ENCODE peak calls at places on chromosomes 7 and 10, in seven cellular contexts. One of them, this sample, is unnamed.

GRCh38 chr7:40346554-40346953 is 211.7 kb downstream of the SUGCT start:
- DNase-seq in esophagus squamous epithelium: no peak
- DNase-seq in H9: no peak
- DNase-seq in caudate nucleus: no peak
- DNase-seq in CD8-positive, alpha-beta memory T cell: no peak
- DNase-seq in Panc1: no peak
- DNase-seq in prostate gland: no peak
- DNase-seq in this sample: no peak

GRCh38 chr7:81721428-81721827 is 48.4 kb downstream of the HGF start:
- DNase-seq in esophagus squamous epithelium: no peak
- DNase-seq in H9: no peak
- DNase-seq in caudate nucleus: no peak
- DNase-seq in CD8-positive, alpha-beta memory T cell: no peak
- DNase-seq in Panc1: no peak
- DNase-seq in prostate gland: no peak
- DNase-seq in this sample: no peak

GRCh38 chr7:46215987-46216567 is 295.0 kb upstream of the IGFBP3 start:
- DNase-seq in esophagus squamous epithelium: no peak
- DNase-seq in H9: peak
- DNase-seq in caudate nucleus: no peak
- DNase-seq in CD8-positive, alpha-beta memory T cell: no peak
- DNase-seq in Panc1: no peak
- DNase-seq in prostate gland: peak
- DNase-seq in this sample: peak

GRCh38 chr10:50614444-50615137 is 9.2 kb downstream of the SGMS1 start:
- DNase-seq in esophagus squamous epithelium: no peak
- DNase-seq in H9: peak
- DNase-seq in caudate nucleus: no peak
- DNase-seq in CD8-positive, alpha-beta memory T cell: no peak
- DNase-seq in Panc1: no peak
- DNase-seq in prostate gland: no peak
- DNase-seq in this sample: no peak

GRCh38 chr7:75866129-75866496 is 12.7 kb upstream of the RHBDD2 start:
- DNase-seq in esophagus squamous epithelium: no peak
- DNase-seq in H9: no peak
- DNase-seq in caudate nucleus: no peak
- DNase-seq in CD8-positive, alpha-beta memory T cell: no peak
- DNase-seq in Panc1: no peak
- DNase-seq in prostate gland: no peak
- DNase-seq in this sample: no peak

GRCh38 chr7:7077945-7078344 is 104.4 kb upstream of the C1GALT1 start:
- DNase-seq in esophagus squamous epithelium: no peak
- DNase-seq in H9: no peak
- DNase-seq in caudate nucleus: no peak
- DNase-seq in CD8-positive, alpha-beta memory T cell: no peak
- DNase-seq in Panc1: no peak
- DNase-seq in prostate gland: no peak
- DNase-seq in this sample: no peak

GRCh38 chr10:29646238-29646902 is 11.6 kb upstream of the SVIL start:
- DNase-seq in esophagus squamous epithelium: no peak
- DNase-seq in H9: no peak
- DNase-seq in caudate nucleus: no peak
- DNase-seq in CD8-positive, alpha-beta memory T cell: no peak
- DNase-seq in Panc1: no peak
- DNase-seq in prostate gland: peak
- DNase-seq in this sample: no peak

GRCh38 chr7:106770191-106770590 is 94.9 kb upstream of the PIK3CG start:
- DNase-seq in esophagus squamous epithelium: no peak
- DNase-seq in H9: no peak
- DNase-seq in caudate nucleus: no peak
- DNase-seq in CD8-positive, alpha-beta memory T cell: no peak
- DNase-seq in Panc1: no peak
- DNase-seq in prostate gland: no peak
- DNase-seq in this sample: no peak

GRCh38 chr10:114412907-114413386 is 8.6 kb upstream of the AFAP1L2 start:
- DNase-seq in esophagus squamous epithelium: no peak
- DNase-seq in H9: no peak
- DNase-seq in caudate nucleus: no peak
- DNase-seq in CD8-positive, alpha-beta memory T cell: no peak
- DNase-seq in Panc1: no peak
- DNase-seq in prostate gland: no peak
- DNase-seq in this sample: no peak

GRCh38 chr10:84499846-84500245 is 171.5 kb downstream of the CCSER2 start:
- DNase-seq in esophagus squamous epithelium: no peak
- DNase-seq in H9: peak
- DNase-seq in caudate nucleus: no peak
- DNase-seq in CD8-positive, alpha-beta memory T cell: no peak
- DNase-seq in Panc1: no peak
- DNase-seq in prostate gland: no peak
- DNase-seq in this sample: peak

GRCh38 chr10:33889371-33889770 is 554.9 kb upstream of the NRP1 start:
- DNase-seq in esophagus squamous epithelium: no peak
- DNase-seq in H9: no peak
- DNase-seq in caudate nucleus: no peak
- DNase-seq in CD8-positive, alpha-beta memory T cell: no peak
- DNase-seq in Panc1: no peak
- DNase-seq in prostate gland: no peak
- DNase-seq in this sample: no peak

GRCh38 chr10:89600041-89600440 is 45.0 kb downstream of the PANK1 start:
- DNase-seq in esophagus squamous epithelium: no peak
- DNase-seq in H9: no peak
- DNase-seq in caudate nucleus: no peak
- DNase-seq in CD8-positive, alpha-beta memory T cell: no peak
- DNase-seq in Panc1: no peak
- DNase-seq in prostate gland: no peak
- DNase-seq in this sample: no peak

GRCh38 chr10:44981172-44982113 is 2.8 kb upstream of the DEPP1 start:
- DNase-seq in esophagus squamous epithelium: no peak
- DNase-seq in H9: no peak
- DNase-seq in caudate nucleus: no peak
- DNase-seq in CD8-positive, alpha-beta memory T cell: no peak
- DNase-seq in Panc1: peak
- DNase-seq in prostate gland: no peak
- DNase-seq in this sample: no peak

GRCh38 chr10:75430000-75430763 is 1.2 kb upstream of the LRMDA start:
- DNase-seq in esophagus squamous epithelium: no peak
- DNase-seq in H9: no peak
- DNase-seq in caudate nucleus: no peak
- DNase-seq in CD8-positive, alpha-beta memory T cell: no peak
- DNase-seq in Panc1: no peak
- DNase-seq in prostate gland: peak
- DNase-seq in this sample: peak

GRCh38 chr10:91201213-91201996 is 19.1 kb upstream of the PCGF5 start:
- DNase-seq in esophagus squamous epithelium: no peak
- DNase-seq in H9: no peak
- DNase-seq in caudate nucleus: no peak
- DNase-seq in CD8-positive, alpha-beta memory T cell: peak
- DNase-seq in Panc1: no peak
- DNase-seq in prostate gland: no peak
- DNase-seq in this sample: no peak

GRCh38 chr7:34672430-34672829 is 14.4 kb downstream of the NPSR1 start:
- DNase-seq in esophagus squamous epithelium: no peak
- DNase-seq in H9: no peak
- DNase-seq in caudate nucleus: no peak
- DNase-seq in CD8-positive, alpha-beta memory T cell: no peak
- DNase-seq in Panc1: peak
- DNase-seq in prostate gland: no peak
- DNase-seq in this sample: no peak

GRCh38 chr7:122082670-122083069 is 61.4 kb downstream of the AASS start:
- DNase-seq in esophagus squamous epithelium: no peak
- DNase-seq in H9: no peak
- DNase-seq in caudate nucleus: no peak
- DNase-seq in CD8-positive, alpha-beta memory T cell: no peak
- DNase-seq in Panc1: no peak
- DNase-seq in prostate gland: no peak
- DNase-seq in this sample: peak

GRCh38 chr10:93376372-93377296 is 105.5 kb downstream of the MYOF start:
- DNase-seq in esophagus squamous epithelium: no peak
- DNase-seq in H9: peak
- DNase-seq in caudate nucleus: peak
- DNase-seq in CD8-positive, alpha-beta memory T cell: peak
- DNase-seq in Panc1: peak
- DNase-seq in prostate gland: peak
- DNase-seq in this sample: peak

GRCh38 chr7:50166997-50167961 is 74.2 kb upstream of the ZPBP start:
- DNase-seq in esophagus squamous epithelium: no peak
- DNase-seq in H9: no peak
- DNase-seq in caudate nucleus: no peak
- DNase-seq in CD8-positive, alpha-beta memory T cell: peak
- DNase-seq in Panc1: no peak
- DNase-seq in prostate gland: no peak
- DNase-seq in this sample: no peak

DNA sequence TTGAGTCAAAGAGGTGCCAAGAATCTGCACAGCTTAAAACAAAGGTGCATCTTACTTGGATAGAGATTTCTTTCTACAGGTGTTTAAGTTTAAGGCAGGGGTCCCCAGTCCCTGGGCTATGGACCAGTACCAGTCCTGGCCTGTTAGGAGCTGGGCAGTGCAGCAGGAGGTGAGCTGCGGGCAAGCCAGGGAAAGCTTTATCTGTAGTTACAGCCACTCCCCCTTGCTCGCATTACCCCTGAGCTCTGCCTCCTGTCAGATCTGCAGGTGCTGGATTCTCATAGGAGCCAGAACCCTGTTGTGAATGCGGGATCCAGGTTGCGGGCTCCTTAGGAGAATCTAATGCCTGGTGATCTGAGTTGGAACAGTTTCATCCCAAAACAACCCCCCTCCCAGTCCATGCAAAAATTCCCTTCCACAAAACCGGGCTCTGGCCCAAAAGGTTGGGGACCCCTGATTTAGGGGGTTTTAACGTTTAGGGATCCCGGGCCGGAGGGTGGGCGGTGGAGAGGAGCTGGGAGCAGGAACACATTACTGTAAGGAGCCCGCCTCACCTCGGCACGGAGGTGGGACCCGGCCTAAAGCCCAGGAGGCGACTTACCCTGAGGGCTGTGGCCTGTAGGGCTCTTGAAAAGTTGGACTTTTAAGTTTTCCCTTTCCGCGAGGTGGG is 60.2 kb downstream of the ZNF467 start:
- DNase-seq in esophagus squamous epithelium: no peak
- DNase-seq in H9: peak
- DNase-seq in caudate nucleus: no peak
- DNase-seq in CD8-positive, alpha-beta memory T cell: no peak
- DNase-seq in Panc1: no peak
- DNase-seq in prostate gland: no peak
- DNase-seq in this sample: no peak
- H3K27ac ChIP-seq in esophagus squamous epithelium: no peak
- H3K27ac ChIP-seq in H9: no peak
- H3K27ac ChIP-seq in caudate nucleus: no peak
- H3K27ac ChIP-seq in CD8-positive, alpha-beta memory T cell: no peak
- H3K27ac ChIP-seq in Panc1: no peak
- H3K27ac ChIP-seq in prostate gland: no peak
- H3K27ac ChIP-seq in this sample: no peak

DNA sequence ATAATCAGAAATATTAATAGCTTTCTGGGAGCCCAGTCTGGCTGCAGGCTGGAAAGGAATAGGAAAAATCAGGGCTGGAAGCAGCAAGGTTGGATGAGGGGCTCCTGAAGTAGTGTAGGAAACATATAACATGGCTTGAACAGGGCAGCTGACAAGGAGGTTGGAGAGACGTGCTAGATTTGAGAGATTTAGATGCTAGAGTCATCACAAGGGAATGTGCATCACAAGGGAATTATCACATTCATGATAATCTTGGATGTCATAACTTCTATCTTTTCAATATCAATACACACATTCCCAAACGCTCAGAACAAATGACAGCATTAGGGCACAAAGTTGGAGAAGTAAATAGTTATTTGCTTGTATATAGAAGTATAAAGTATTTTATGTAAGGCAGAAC is 120.9 kb upstream of the EGFR start:
- DNase-seq in esophagus squamous epithelium: no peak
- DNase-seq in H9: no peak
- DNase-seq in caudate nucleus: no peak
- DNase-seq in CD8-positive, alpha-beta memory T cell: no peak
- DNase-seq in Panc1: no peak
- DNase-seq in prostate gland: no peak
- DNase-seq in this sample: no peak
- H3K27ac ChIP-seq in esophagus squamous epithelium: no peak
- H3K27ac ChIP-seq in H9: no peak
- H3K27ac ChIP-seq in caudate nucleus: no peak
- H3K27ac ChIP-seq in CD8-positive, alpha-beta memory T cell: no peak
- H3K27ac ChIP-seq in Panc1: no peak
- H3K27ac ChIP-seq in prostate gland: no peak
- H3K27ac ChIP-seq in this sample: no peak

GRCh38 chr10:104231784-104232612 is at the start of gene CFAP43:
- DNase-seq in esophagus squamous epithelium: peak
- DNase-seq in H9: peak
- DNase-seq in caudate nucleus: peak
- DNase-seq in CD8-positive, alpha-beta memory T cell: peak
- DNase-seq in Panc1: peak
- DNase-seq in prostate gland: peak
- DNase-seq in this sample: peak

GRCh38 chr10:104230490-104230889 is 1.7 kb downstream of the CFAP43 start:
- DNase-seq in esophagus squamous epithelium: no peak
- DNase-seq in H9: no peak
- DNase-seq in caudate nucleus: no peak
- DNase-seq in CD8-positive, alpha-beta memory T cell: no peak
- DNase-seq in Panc1: no peak
- DNase-seq in prostate gland: no peak
- DNase-seq in this sample: no peak

GRCh38 chr10:104233817-104234216 is 1.7 kb upstream of the CFAP43 start:
- DNase-seq in esophagus squamous epithelium: no peak
- DNase-seq in H9: no peak
- DNase-seq in caudate nucleus: no peak
- DNase-seq in CD8-positive, alpha-beta memory T cell: no peak
- DNase-seq in Panc1: no peak
- DNase-seq in prostate gland: no peak
- DNase-seq in this sample: no peak

GRCh38 chr10:104234934-104235333 is 2.8 kb upstream of the CFAP43 start:
- DNase-seq in esophagus squamous epithelium: no peak
- DNase-seq in H9: no peak
- DNase-seq in caudate nucleus: no peak
- DNase-seq in CD8-positive, alpha-beta memory T cell: no peak
- DNase-seq in Panc1: no peak
- DNase-seq in prostate gland: no peak
- DNase-seq in this sample: no peak

DNA sequence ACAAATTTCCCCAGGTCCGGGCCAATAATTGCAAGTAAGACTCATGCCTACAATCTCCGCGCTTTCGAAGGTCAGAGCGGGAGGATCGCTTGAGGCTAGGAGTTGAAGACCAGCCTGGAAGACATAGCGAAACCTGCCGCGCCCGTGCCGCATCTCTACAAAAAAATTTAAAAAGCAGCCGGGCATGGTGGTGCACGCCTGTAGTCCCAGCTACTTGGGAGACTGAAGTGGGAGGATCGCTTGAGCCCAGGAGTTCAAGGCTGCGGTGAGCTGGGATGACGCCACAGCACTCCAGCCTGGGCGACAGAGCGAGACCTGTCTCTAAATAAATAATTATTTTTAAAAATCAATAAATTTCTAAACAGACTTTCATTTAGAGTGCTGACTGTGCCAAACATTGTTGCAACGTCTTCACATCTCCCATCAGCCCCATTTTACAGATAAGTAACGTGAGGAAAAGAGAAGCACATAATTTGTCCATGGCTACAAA is 494 bp upstream of the CFAP43 start:
- DNase-seq in esophagus squamous epithelium: no peak
- DNase-seq in H9: no peak
- DNase-seq in caudate nucleus: no peak
- DNase-seq in CD8-positive, alpha-beta memory T cell: no peak
- DNase-seq in Panc1: no peak
- DNase-seq in prostate gland: no peak
- DNase-seq in this sample: no peak
- H3K27ac ChIP-seq in esophagus squamous epithelium: no peak
- H3K27ac ChIP-seq in H9: no peak
- H3K27ac ChIP-seq in caudate nucleus: no peak
- H3K27ac ChIP-seq in CD8-positive, alpha-beta memory T cell: no peak
- H3K27ac ChIP-seq in Panc1: peak
- H3K27ac ChIP-seq in prostate gland: no peak
- H3K27ac ChIP-seq in this sample: no peak

GRCh38 chr10:77237120-77237519 is 400.5 kb downstream of the KCNMA1 start:
- DNase-seq in esophagus squamous epithelium: no peak
- DNase-seq in H9: no peak
- DNase-seq in caudate nucleus: no peak
- DNase-seq in CD8-positive, alpha-beta memory T cell: no peak
- DNase-seq in Panc1: no peak
- DNase-seq in prostate gland: no peak
- DNase-seq in this sample: no peak
- H3K27ac ChIP-seq in esophagus squamous epithelium: no peak
- H3K27ac ChIP-seq in H9: no peak
- H3K27ac ChIP-seq in caudate nucleus: no peak
- H3K27ac ChIP-seq in CD8-positive, alpha-beta memory T cell: no peak
- H3K27ac ChIP-seq in Panc1: no peak
- H3K27ac ChIP-seq in prostate gland: peak
- H3K27ac ChIP-seq in this sample: no peak